ENCODE peak calls at places on chromosomes 4 and X, in seven cellular contexts. H, C, M, A, S, I and V are unnamed samples.

GRCh38 chrX:129981752-129982299 is 609 bp upstream of the BCORL1 start:
- DNase-seq in H (no peak), C (peak; percentile 61), M (no peak), A (no peak), S (peak; percentile 50), I (peak; percentile 25), V (no peak)

GRCh38 chr4:108146819-108147218 is 21.9 kb downstream of the LEF1 start:
- DNase-seq in H (no peak), C (no peak), M (no peak), A (no peak), S (no peak), I (no peak), V (no peak)

GRCh38 chr4:183393446-183393845 is 51.0 kb upstream of the CDKN2AIP start:
- DNase-seq in H (no peak), C (no peak), M (no peak), A (no peak), S (no peak), I (no peak), V (no peak)

GRCh38 chr4:128477540-128477939 is 189.9 kb upstream of the PGRMC2 start:
- DNase-seq in H (no peak), C (no peak), M (no peak), A (no peak), S (no peak), I (no peak), V (no peak)

GRCh38 chr4:105352826-105353225 is 121.0 kb downstream of the PPA2 start:
- DNase-seq in H (no peak), C (no peak), M (peak; percentile 62), A (no peak), S (no peak), I (no peak), V (no peak)

GRCh38 chrX:46354481-46354880 is 190.7 kb downstream of the ZNF674 start:
- DNase-seq in H (no peak), C (no peak), M (peak; percentile 18), A (no peak), S (no peak), I (no peak), V (no peak)

GRCh38 chrX:44432641-44433040 is 89.2 kb upstream of the EFHC2 start:
- DNase-seq in H (no peak), C (no peak), M (no peak), A (no peak), S (no peak), I (no peak), V (no peak)

GRCh38 chrX:30812326-30812725 is 76.7 kb downstream of the TAB3 start:
- DNase-seq in H (no peak), C (no peak), M (no peak), A (no peak), S (no peak), I (no peak), V (no peak)

GRCh38 chrX:9876205-9876604 is 90.0 kb downstream of the SHROOM2 start:
- DNase-seq in H (no peak), C (no peak), M (no peak), A (no peak), S (no peak), I (no peak), V (no peak)

GRCh38 chrX:9873952-9874351 is 87.7 kb downstream of the SHROOM2 start:
- DNase-seq in H (peak; percentile 36), C (peak; percentile 59), M (no peak), A (peak; percentile 14), S (peak; percentile 37), I (no peak), V (peak; percentile 51)

GRCh38 chrX:9873360-9873759 is 87.1 kb downstream of the SHROOM2 start:
- DNase-seq in H (no peak), C (no peak), M (no peak), A (no peak), S (no peak), I (no peak), V (no peak)

GRCh38 chrX:9875801-9876200 is 89.6 kb downstream of the SHROOM2 start:
- DNase-seq in H (no peak), C (no peak), M (no peak), A (no peak), S (no peak), I (no peak), V (no peak)

DNA sequence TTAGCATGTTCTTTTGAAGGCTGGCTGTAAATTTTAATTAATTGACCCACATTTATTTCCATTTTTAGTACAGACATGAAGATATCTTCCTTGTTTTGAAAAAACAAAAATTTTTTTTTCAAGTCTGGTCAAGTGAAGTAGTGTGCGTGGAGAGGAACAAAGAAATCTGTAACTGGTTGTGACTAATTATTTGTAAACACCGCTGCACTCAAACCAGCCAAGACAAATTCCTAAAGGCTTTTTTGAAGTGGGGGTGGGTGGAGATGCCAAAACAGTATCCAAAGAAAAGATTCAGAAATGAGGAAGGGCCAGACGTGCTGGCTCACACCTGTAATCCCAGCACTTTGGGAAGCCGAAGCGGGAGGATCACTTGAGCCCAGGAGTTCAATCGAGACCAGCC is 88.3 kb downstream of the SHROOM2 start:
- DNase-seq in H (no peak), C (no peak), M (peak; percentile 36), A (no peak), S (no peak), I (no peak), V (no peak)
- H3K27ac ChIP-seq in H (no peak overlapping the region), C (no peak overlapping the region), M (no peak overlapping the region), A (no peak overlapping the region), S (no peak overlapping the region), I (no peak overlapping the region), V (no peak overlapping the region)

GRCh38 chr4:7943211-7943610 is 3.5 kb upstream of the AFAP1 start:
- DNase-seq in H (no peak), C (no peak), M (no peak), A (no peak), S (no peak), I (no peak), V (no peak)

GRCh38 chr4:7939377-7940108 is at the start of gene AFAP1:
- DNase-seq in H (peak; percentile 90), C (peak; percentile 96), M (peak; percentile 79), A (peak; percentile 87), S (peak; percentile 99), I (peak; percentile 91), V (no peak)

GRCh38 chr4:7944568-7945220 is 5.0 kb upstream of the AFAP1 start:
- DNase-seq in H (no peak), C (no peak), M (peak; percentile 46), A (no peak), S (no peak), I (no peak), V (no peak)

GRCh38 chr4:7941111-7942018 is 1.7 kb upstream of the AFAP1 start:
- DNase-seq in H (no peak), C (peak; percentile 45), M (no peak), A (no peak), S (no peak), I (no peak), V (no peak)

GRCh38 chr4:7942019-7942556 is 2.4 kb upstream of the AFAP1 start:
- DNase-seq in H (no peak), C (peak; percentile 37), M (no peak), A (no peak), S (no peak), I (no peak), V (no peak)
- H3K27ac ChIP-seq in H (no peak overlapping the region), C (no peak overlapping the region), M (no peak overlapping the region), A (no peak overlapping the region), S (no peak overlapping the region), I (no peak overlapping the region), V (no peak overlapping the region)

GRCh38 chr4:99400831-99401230 is 34.3 kb downstream of the ADH7 start:
- DNase-seq in H (no peak), C (no peak), M (no peak), A (no peak), S (no peak), I (no peak), V (no peak)

GRCh38 chr4:99405433-99406115 is 29.6 kb downstream of the ADH7 start:
- DNase-seq in H (peak; percentile 49), C (peak; percentile 57), M (peak; percentile 65), A (peak; percentile 56), S (peak; percentile 24), I (peak; percentile 64), V (peak; percentile 24)

GRCh38 chr4:99402765-99403164 is 32.4 kb downstream of the ADH7 start:
- DNase-seq in H (no peak), C (no peak), M (no peak), A (no peak), S (no peak), I (no peak), V (no peak)

GRCh38 chr4:99404595-99405287 is 30.4 kb downstream of the ADH7 start:
- DNase-seq in H (no peak), C (no peak), M (peak; percentile 96), A (no peak), S (no peak), I (no peak), V (no peak)

GRCh38 chr4:99403380-99404194 is 31.6 kb downstream of the ADH7 start:
- DNase-seq in H (no peak), C (no peak), M (peak; percentile 12), A (no peak), S (no peak), I (no peak), V (no peak)
- H3K27ac ChIP-seq in H (no peak overlapping the region), C (peak overlapping the region; percentile 45), M (peak overlapping the region; percentile 55), A (no peak overlapping the region), S (no peak overlapping the region), I (peak overlapping the region; percentile 17), V (no peak overlapping the region)

GRCh38 chrX:40087574-40088298 is 10.0 kb downstream of the BCOR start:
- DNase-seq in H (no peak), C (no peak), M (no peak), A (no peak), S (peak; percentile 24), I (no peak), V (no peak)
- H3K27ac ChIP-seq in H (no peak overlapping the region), C (no peak overlapping the region), M (peak overlapping the region; percentile 59), A (no peak overlapping the region), S (peak overlapping the region; percentile 53), I (no peak overlapping the region), V (no peak overlapping the region)

DNA sequence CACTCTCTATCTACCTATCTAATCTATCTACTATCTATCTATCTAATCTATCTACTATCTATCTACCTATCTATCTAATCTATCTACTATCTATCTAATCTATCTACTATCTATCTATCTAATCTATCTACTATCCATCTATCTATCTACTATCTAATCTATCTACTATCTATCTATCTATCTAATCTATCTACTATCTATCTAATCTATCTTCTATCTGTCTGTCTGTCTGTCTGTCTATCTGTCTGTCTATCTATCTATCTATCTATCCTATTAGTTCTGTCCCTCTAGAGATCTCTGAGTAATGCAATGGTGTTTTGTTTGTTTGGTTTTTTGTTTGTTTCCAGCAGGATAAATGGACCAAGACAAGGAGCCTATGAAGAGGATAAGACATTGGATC is 9.4 kb upstream of the ASMTL start:
- DNase-seq in H (no peak), C (no peak), M (no peak), A (no peak), S (no peak), I (no peak), V (no peak)
- H3K27ac ChIP-seq in H (peak overlapping the region; percentile 59), C (no peak overlapping the region), M (no peak overlapping the region), A (peak overlapping the region; percentile 55), S (no peak overlapping the region), I (no peak overlapping the region), V (no peak overlapping the region)